ENCODE peak calls at places on chromosomes 1 and 21, in eight cellular contexts. X is RCC 7860; F is foreskin keratinocyte; J is EL; P is GF-D8; R is stimulated activated CD4-positive, alpha-beta T cell treated with anti-CD3 and anti-CD28 coated beads, Interleukin-2, amount 100 ng/mL, for 4 hours; S is WTC11; D is neural progenitor cell. G is an unnamed sample.

GRCh38 chr1:8061673-8062386 is 35.7 kb upstream of the ERRFI1 start:
- DNase-seq in X (peak; percentile 77), F (no peak), J (peak; percentile 36), P (no peak), R (no peak), S (no peak), D (no peak), G (no peak)

GRCh38 chr1:42943166-42943565 is 15.5 kb downstream of the SLC2A1 start:
- DNase-seq in X (peak; percentile 98), F (peak; percentile 85), J (peak; percentile 37), P (no peak), R (no peak), S (no peak), D (no peak), G (no peak)

GRCh38 chr1:228891134-228892034 is 156.1 kb downstream of the RHOU start:
- DNase-seq in X (no peak), F (no peak), J (peak; percentile 13), P (no peak), R (no peak), S (no peak), D (no peak), G (no peak)

GRCh38 chr21:33196956-33197374 is 32.8 kb upstream of the IFNAR2 start:
- DNase-seq in X (peak; percentile 56), F (no peak), J (peak; percentile 66), P (peak; percentile 34), R (peak; percentile 45), S (peak; percentile 73), D (peak; percentile 91), G (peak; percentile 85)

GRCh38 chr1:44464361-44464760 is 59.3 kb downstream of the RNF220 start:
- DNase-seq in X (peak; percentile 37), F (no peak), J (peak; percentile 85), P (no peak), R (no peak), S (no peak), D (no peak), G (no peak)

GRCh38 chr1:227218870-227219578 is 99.3 kb downstream of the CDC42BPA start:
- DNase-seq in X (no peak), F (no peak), J (no peak), P (no peak), R (no peak), S (no peak), D (no peak), G (no peak)

GRCh38 chr1:78543941-78544630 is 53.3 kb downstream of the PTGFR start:
- DNase-seq in X (no peak), F (peak; percentile 56), J (peak; percentile 73), P (no peak), R (no peak), S (no peak), D (no peak), G (no peak)

GRCh38 chr1:54944610-54945392 is 35.6 kb upstream of the TMEM61 start:
- DNase-seq in X (peak; percentile 60), F (no peak), J (peak; percentile 83), P (peak; percentile 4), R (peak; percentile 18), S (peak; percentile 77), D (peak; percentile 86), G (peak; percentile 76)

GRCh38 chr1:227942716-227943261 is 4.9 kb downstream of the WNT9A start:
- DNase-seq in X (no peak), F (no peak), J (no peak), P (no peak), R (no peak), S (no peak), D (no peak), G (no peak)

G was measured in WERI-Rb-1.